ENCODE peak calls at places on chromosomes 4 and X, in four cellular contexts. Q, T, J and D are unnamed samples.

GRCh38 chrX:17024896-17025295 is 78.4 kb downstream of the REPS2 start:
- DNase-seq in Q (peak), T (no peak), J (no peak), D (peak)

GRCh38 chr4:106497271-106497670 is 128.7 kb upstream of the GIMD1 start:
- DNase-seq in Q (no peak), T (no peak), J (no peak), D (no peak)

GRCh38 chr4:71634364-71634763 is 149.5 kb downstream of the GC start:
- DNase-seq in Q (no peak), T (no peak), J (no peak), D (no peak)

GRCh38 chr4:64068096-64068495 is 341.2 kb downstream of the TECRL start:
- DNase-seq in Q (no peak), T (no peak), J (no peak), D (no peak)

GRCh38 chrX:39809326-39809725 is 288.4 kb downstream of the BCOR start:
- DNase-seq in Q (no peak), T (no peak), J (no peak), D (no peak)

GRCh38 chr4:53777244-53777984 is 186.1 kb upstream of the LNX1 start:
- DNase-seq in Q (no peak), T (no peak), J (no peak), D (no peak)

GRCh38 chrX:111896148-111896547 is 20.2 kb downstream of the TRPC5OS start:
- DNase-seq in Q (no peak), T (no peak), J (no peak), D (no peak)

GRCh38 chr4:14862881-14863280 is 139.4 kb upstream of the CPEB2 start:
- DNase-seq in Q (no peak), T (no peak), J (peak), D (no peak)

GRCh38 chr4:171031338-171031737 is 781.9 kb upstream of the GALNTL6 start:
- DNase-seq in Q (no peak), T (no peak), J (no peak), D (no peak)

GRCh38 chr4:164977243-164978164 is at the start of gene TRIM61:
- DNase-seq in Q (no peak), T (no peak), J (peak), D (peak)

GRCh38 chr4:151251922-151252321 is 25.0 kb upstream of the PRSS48 start:
- DNase-seq in Q (peak), T (no peak), J (no peak), D (no peak)

GRCh38 chr4:128649575-128650205 is 159.8 kb upstream of the JADE1 start:
- DNase-seq in Q (peak), T (no peak), J (no peak), D (no peak)

GRCh38 chr4:114272226-114272625 is 292.8 kb upstream of the ARSJ start:
- DNase-seq in Q (no peak), T (peak), J (peak), D (no peak)

GRCh38 chr4:52718123-52718522 is 33.1 kb downstream of the ERVMER34-1 start:
- DNase-seq in Q (no peak), T (no peak), J (no peak), D (no peak)

GRCh38 chrX:39749728-39750127 is 348.0 kb downstream of the BCOR start:
- DNase-seq in Q (no peak), T (no peak), J (no peak), D (no peak)

GRCh38 chrX:130575831-130576404 is 174.1 kb downstream of the RBMX2 start:
- DNase-seq in Q (peak), T (peak), J (peak), D (peak)

GRCh38 chr4:151540728-151541437 is 131.9 kb downstream of the FHIP1A start:
- DNase-seq in Q (no peak), T (peak), J (no peak), D (peak)

GRCh38 chrX:37659047-37659446 is 26.5 kb upstream of the XK start:
- DNase-seq in Q (no peak), T (no peak), J (no peak), D (no peak)

GRCh38 chrX:37653397-37654085 is 32.0 kb upstream of the XK start:
- DNase-seq in Q (no peak), T (no peak), J (no peak), D (no peak)

GRCh38 chrX:37652589-37653271 is 32.9 kb upstream of the XK start:
- DNase-seq in Q (no peak), T (no peak), J (peak), D (no peak)

GRCh38 chrX:37662181-37662580 is 23.4 kb upstream of the XK start:
- DNase-seq in Q (no peak), T (no peak), J (no peak), D (no peak)

DNA sequence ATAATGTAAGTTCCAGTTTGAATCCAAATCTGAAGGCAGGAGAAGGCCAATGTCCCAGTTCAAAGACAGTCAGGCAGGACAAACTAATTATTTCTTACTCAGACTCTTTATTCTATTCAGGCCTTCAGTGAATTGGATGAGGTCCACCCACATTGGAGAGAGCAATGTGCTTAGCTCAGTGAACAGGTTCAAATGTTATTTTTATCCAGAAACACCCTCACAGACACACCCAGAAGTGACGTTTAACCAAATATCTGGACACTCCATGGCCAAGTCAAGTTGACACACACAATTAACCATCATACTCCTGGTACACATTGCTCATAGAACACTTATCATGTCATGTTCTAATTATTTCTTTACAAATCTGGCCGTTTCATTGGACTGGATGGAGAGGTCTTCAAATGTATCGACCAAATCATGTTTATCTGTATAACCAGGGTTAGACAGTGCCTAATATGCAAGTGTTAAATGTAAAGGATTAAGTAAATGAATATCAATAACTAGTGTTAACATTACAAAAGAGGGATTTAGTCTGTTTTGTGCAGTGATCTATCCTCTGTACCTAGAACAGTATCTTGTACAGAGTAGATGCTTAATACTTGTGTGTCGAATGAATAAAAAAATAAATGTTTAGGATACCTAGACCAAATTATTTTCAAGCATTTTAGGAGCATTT is 27.1 kb upstream of the XK start:
- DNase-seq in Q (no peak), T (no peak), J (no peak), D (no peak)
- H3K4me3 ChIP-seq in Q (no peak), T (no peak), J (no peak), D (no peak)

DNA sequence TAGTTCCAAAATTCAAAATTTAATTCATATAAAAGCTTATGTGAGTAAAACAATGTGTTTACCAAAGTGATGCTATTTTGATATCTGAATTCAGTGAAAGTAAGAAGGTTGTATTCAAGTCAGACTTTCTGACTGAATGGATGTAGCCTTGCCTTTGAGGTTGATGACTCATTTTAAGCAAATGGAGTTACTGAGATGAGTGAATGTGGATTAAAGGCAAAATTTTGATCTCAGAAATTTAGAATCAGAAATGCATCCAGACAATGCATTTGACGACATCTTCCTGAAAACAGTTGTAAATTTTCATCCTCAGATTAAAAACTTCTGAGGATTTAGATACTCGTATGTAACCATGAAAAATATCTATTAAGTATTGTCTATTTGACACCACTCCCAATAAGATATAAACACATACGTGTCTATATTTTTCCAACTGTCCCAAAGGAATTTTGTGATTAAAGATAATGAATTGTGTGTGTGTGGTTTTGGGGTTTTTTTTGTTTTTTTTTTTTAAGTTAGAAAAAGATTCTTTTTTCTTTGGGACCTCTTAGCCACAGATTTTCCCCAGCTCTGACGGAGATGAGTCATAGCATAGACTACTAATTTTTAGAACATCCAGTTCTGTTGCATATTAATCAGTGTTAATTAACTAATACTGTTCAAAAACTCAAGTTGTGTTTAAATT is 34.4 kb downstream of the NFKB1 start:
- DNase-seq in Q (no peak), T (no peak), J (no peak), D (no peak)
- TF ChIP-seq ELF1 in Q (no peak), T (no peak), J (no peak), D (no peak)

GRCh38 chr4:25704516-25704915 is 48.9 kb downstream of the SLC34A2 start:
- DNase-seq in Q (no peak), T (no peak), J (no peak), D (no peak)
- H3K4me3 ChIP-seq in Q (no peak), T (no peak), J (no peak), D (no peak)

GRCh38 chrX:71095971-71096701 is 485 bp downstream of the FOXO4 start:
- DNase-seq in Q (no peak), T (peak), J (peak), D (peak)
- TF ChIP-seq ELF1 in Q (no peak), T (no peak), J (no peak), D (no peak)